ENCODE peak calls at places on chromosomes 7 and 10, in nine cellular contexts. B, K, R, C, Z, Y, G, V and D are unnamed samples.
A peak's percentile ranks its signal among the peaks of the same experiment; 100 is the strongest.

GRCh38 chr7:6423942-6424701 is 23.6 kb downstream of the DAGLB start:
- DNase-seq in B (no peak), K (no peak), R (no peak), C (no peak), Z (peak; percentile 88), Y (no peak), G (no peak), V (no peak), D (no peak)

GRCh38 chr7:81714306-81714705 is 55.5 kb downstream of the HGF start:
- DNase-seq in B (no peak), K (no peak), R (no peak), C (no peak), Z (no peak), Y (no peak), G (no peak), V (no peak), D (no peak)

GRCh38 chr10:22308390-22308789 is 7.8 kb upstream of the COMMD3 start:
- DNase-seq in B (no peak), K (no peak), R (no peak), C (no peak), Z (peak; percentile 46), Y (no peak), G (no peak), V (peak; percentile 83), D (no peak)

GRCh38 chr7:2603388-2603965 is 28.3 kb upstream of the TTYH3 start:
- DNase-seq in B (no peak), K (no peak), R (no peak), C (no peak), Z (no peak), Y (no peak), G (no peak), V (no peak), D (no peak)

GRCh38 chr10:47383254-47384147 is 592 bp downstream of the ZNF488 start:
- DNase-seq in B (no peak), K (peak; percentile 84), R (no peak), C (no peak), Z (no peak), Y (no peak), G (no peak), V (no peak), D (peak; percentile 17)

GRCh38 chr10:80471009-80471408 is 16.9 kb downstream of the TSPAN14 start:
- DNase-seq in B (no peak), K (no peak), R (no peak), C (no peak), Z (no peak), Y (no peak), G (no peak), V (no peak), D (no peak)

GRCh38 chr7:155277385-155277994 is 20.2 kb upstream of the INSIG1 start:
- DNase-seq in B (no peak), K (no peak), R (no peak), C (no peak), Z (no peak), Y (no peak), G (peak; percentile 18), V (peak; percentile 64), D (no peak)

GRCh38 chr10:65570143-65571010 is 1355.5 kb upstream of the LRRTM3 start:
- DNase-seq in B (peak; percentile 26), K (peak; percentile 85), R (peak; percentile 33), C (no peak), Z (peak; percentile 12), Y (no peak), G (peak; percentile 38), V (peak; percentile 51), D (peak; percentile 86)

GRCh38 chr7:3381073-3381685 is 80.1 kb downstream of the SDK1 start:
- DNase-seq in B (no peak), K (no peak), R (no peak), C (no peak), Z (no peak), Y (no peak), G (no peak), V (no peak), D (no peak)

GRCh38 chr7:127715901-127716300 is 63.9 kb downstream of the SND1 start:
- DNase-seq in B (no peak), K (no peak), R (no peak), C (no peak), Z (no peak), Y (peak; percentile 60), G (no peak), V (no peak), D (no peak)

GRCh38 chr7:17640730-17641377 is 299.4 kb downstream of the SNX13 start:
- DNase-seq in B (no peak), K (no peak), R (no peak), C (no peak), Z (peak; percentile 18), Y (peak; percentile 18), G (peak; percentile 38), V (peak; percentile 67), D (peak; percentile 64)

GRCh38 chr10:1074748-1075358 is 18.7 kb downstream of the WDR37 start:
- DNase-seq in B (no peak), K (no peak), R (no peak), C (no peak), Z (peak; percentile 12), Y (no peak), G (peak; percentile 31), V (peak; percentile 36), D (no peak)

GRCh38 chr7:104160375-104160774 is 47.4 kb downstream of the ORC5 start:
- DNase-seq in B (no peak), K (no peak), R (no peak), C (no peak), Z (no peak), Y (peak; percentile 3), G (peak; percentile 30), V (peak; percentile 38), D (peak; percentile 32)

GRCh38 chr7:90624128-90624980 is 28.2 kb downstream of the CDK14 start:
- DNase-seq in B (no peak), K (no peak), R (no peak), C (no peak), Z (no peak), Y (no peak), G (no peak), V (peak; percentile 64), D (peak; percentile 85)

GRCh38 chr7:150595361-150595760 is 28.2 kb downstream of the GIMAP4 start:
- DNase-seq in B (no peak), K (no peak), R (no peak), C (no peak), Z (no peak), Y (no peak), G (peak; percentile 36), V (no peak), D (no peak)

GRCh38 chr7:130486114-130486962 is 5.5 kb upstream of the MEST start:
- DNase-seq in B (no peak), K (peak; percentile 95), R (no peak), C (no peak), Z (peak; percentile 91), Y (no peak), G (peak; percentile 63), V (no peak), D (no peak)

GRCh38 chr10:126921974-126922525 is 16.8 kb downstream of the DOCK1 start:
- DNase-seq in B (no peak), K (no peak), R (no peak), C (no peak), Z (no peak), Y (peak; percentile 82), G (no peak), V (peak; percentile 75), D (no peak)

GRCh38 chr7:18474944-18475343 is 20.6 kb upstream of the HDAC9 start:
- DNase-seq in B (no peak), K (no peak), R (no peak), C (no peak), Z (no peak), Y (no peak), G (no peak), V (no peak), D (no peak)

GRCh38 chr7:64733550-64734240 is 60.5 kb upstream of the ZNF138 start:
- DNase-seq in B (no peak), K (no peak), R (no peak), C (no peak), Z (peak; percentile 1), Y (no peak), G (no peak), V (no peak), D (no peak)

GRCh38 chr10:119139464-119140067 is 25.9 kb downstream of the SFXN4 start:
- DNase-seq in B (no peak), K (peak; percentile 59), R (peak; percentile 5), C (no peak), Z (peak; percentile 51), Y (peak; percentile 17), G (peak; percentile 48), V (peak; percentile 60), D (peak; percentile 28)

GRCh38 chr10:95360122-95360715 is 69.4 kb upstream of the PDLIM1 start:
- DNase-seq in B (no peak), K (no peak), R (no peak), C (no peak), Z (no peak), Y (peak; percentile 32), G (peak; percentile 19), V (no peak), D (peak; percentile 8)

GRCh38 chr10:104336829-104337526 is 1.3 kb downstream of the ITPRIP start:
- DNase-seq in B (no peak), K (no peak), R (no peak), C (no peak), Z (no peak), Y (peak; percentile 84), G (no peak), V (peak; percentile 41), D (peak; percentile 38)

GRCh38 chr7:128221929-128222403 is 19.1 kb upstream of the LEP start:
- DNase-seq in B (no peak), K (no peak), R (no peak), C (no peak), Z (peak; percentile 57), Y (peak; percentile 34), G (no peak), V (peak; percentile 85), D (no peak)

GRCh38 chr7:20238754-20239324 is 21.7 kb upstream of the MACC1 start:
- DNase-seq in B (no peak), K (no peak), R (no peak), C (no peak), Z (no peak), Y (no peak), G (no peak), V (no peak), D (no peak)

GRCh38 chr10:116521424-116522305 is 24.1 kb upstream of the PNLIP start:
- DNase-seq in B (peak; percentile 23), K (no peak), R (no peak), C (no peak), Z (peak; percentile 43), Y (peak; percentile 11), G (peak; percentile 52), V (peak; percentile 62), D (peak; percentile 17)

GRCh38 chr7:68199951-68200660 is 1203.5 kb downstream of the TYW1 start:
- DNase-seq in B (no peak), K (no peak), R (no peak), C (no peak), Z (no peak), Y (no peak), G (no peak), V (no peak), D (no peak)

GRCh38 chr10:98131615-98132014 is 2.8 kb upstream of the R3HCC1L start:
- DNase-seq in B (no peak), K (no peak), R (no peak), C (no peak), Z (no peak), Y (no peak), G (no peak), V (no peak), D (no peak)

GRCh38 chr7:1087462-1087809 is 477 bp upstream of the GPER1 start:
- DNase-seq in B (no peak), K (no peak), R (no peak), C (no peak), Z (no peak), Y (peak; percentile 26), G (no peak), V (peak; percentile 46), D (no peak)

GRCh38 chr10:97175586-97175985 is 10.2 kb downstream of the SLIT1 start:
- DNase-seq in B (no peak), K (no peak), R (no peak), C (no peak), Z (no peak), Y (no peak), G (no peak), V (no peak), D (no peak)